ENCODE peak calls at places on chromosomes 12 and 14, in nine cellular contexts. P, O, I, U, N, S, G, J and X are unnamed samples.

GRCh38 chr14:32232481-32232880 is 29.4 kb upstream of the RNU6-8 start:
- DNase-seq in N (no peak), S (no peak), I (no peak), G (no peak), J (no peak), P (no peak), U (no peak), O (no peak), X (no peak)

GRCh38 chr12:123143753-123144461 is 7.0 kb downstream of the PITPNM2 start:
- DNase-seq in S (no peak), G (no peak), N (no peak), I (no peak), P (no peak), J (no peak), O (no peak), U (no peak), X (no peak)

GRCh38 chr12:29695026-29695425 is 88.7 kb downstream of the TMTC1 start:
- DNase-seq in J (no peak), N (no peak), O (no peak), I (peak), U (no peak), S (peak), P (peak), G (no peak), X (no peak)

GRCh38 chr12:19369691-19370148 is 69.6 kb upstream of the AEBP2 start:
- DNase-seq in I (peak), G (no peak), P (peak), J (peak), S (peak), O (peak), N (peak), U (peak), X (no peak)

GRCh38 chr12:109489955-109490565 is 12.6 kb downstream of the UBE3B start:
- DNase-seq in P (no peak), G (no peak), J (no peak), I (no peak), S (no peak), O (no peak), U (no peak), N (no peak), X (no peak)

GRCh38 chr12:105069936-105070702 is 14.1 kb downstream of the ALDH1L2 start:
- DNase-seq in U (no peak), N (no peak), I (no peak), S (no peak), O (no peak), P (no peak), G (no peak), J (no peak), X (no peak)

GRCh38 chr14:65817011-65817410 is 404.5 kb downstream of the FUT8 start:
- DNase-seq in G (no peak), O (no peak), U (no peak), I (peak), N (peak), P (no peak), S (no peak), J (no peak), X (no peak)

GRCh38 chr14:85387181-85387580 is 142.8 kb upstream of the FLRT2 start:
- DNase-seq in U (no peak), G (no peak), P (no peak), S (peak), J (peak), O (no peak), I (no peak), N (peak), X (no peak)

GRCh38 chr14:74457511-74457910 is 31.5 kb upstream of the SYNDIG1L start:
- DNase-seq in S (no peak), N (no peak), I (no peak), O (no peak), J (no peak), U (no peak), G (no peak), P (no peak), X (no peak)

GRCh38 chr14:29419736-29420135 is 507.9 kb downstream of the PRKD1 start:
- DNase-seq in I (no peak), G (no peak), U (no peak), S (no peak), J (no peak), O (no peak), P (no peak), N (no peak), X (no peak)

GRCh38 chr12:104457746-104458644 is 1.2 kb downstream of the CHST11 start:
- DNase-seq in U (no peak), I (no peak), S (no peak), O (no peak), P (no peak), N (peak), J (no peak), G (peak), X (peak)

GRCh38 chr12:108779998-108780688 is 48.8 kb upstream of the CORO1C start:
- DNase-seq in O (no peak), S (no peak), U (peak), G (no peak), N (no peak), I (no peak), P (no peak), J (no peak), X (no peak)

GRCh38 chr14:105937253-105938054 is 411.1 kb downstream of the TMEM121 start:
- DNase-seq in O (no peak), U (no peak), I (no peak), G (no peak), S (no peak), J (no peak), N (no peak), P (no peak), X (peak)

GRCh38 chr14:50978888-50979287 is 34.6 kb upstream of the PYGL start:
- DNase-seq in I (no peak), N (no peak), S (no peak), G (no peak), U (no peak), J (no peak), O (no peak), P (no peak), X (no peak)

GRCh38 chr12:64759035-64759894 is at the start of gene GNS:
- DNase-seq in O (peak), G (peak), I (peak), S (peak), U (peak), J (peak), N (peak), P (peak), X (peak)

GRCh38 chr14:38867561-38868150 is 235.4 kb downstream of the SEC23A start:
- DNase-seq in G (peak), J (peak), P (peak), N (peak), U (peak), I (peak), S (peak), O (peak), X (peak)

GRCh38 chr12:18646307-18646706 is 91.5 kb downstream of the PLCZ1 start:
- DNase-seq in P (no peak), N (no peak), U (no peak), S (no peak), J (no peak), I (no peak), G (no peak), O (no peak), X (no peak)

GRCh38 chr12:109739747-109740693 is 26.4 kb downstream of the FAM222A start:
- DNase-seq in I (no peak), P (no peak), U (no peak), G (peak), N (no peak), J (no peak), S (no peak), O (no peak), X (no peak)

GRCh38 chr14:32434880-32435279 is 105.8 kb downstream of the AKAP6 start:
- DNase-seq in N (no peak), G (no peak), U (no peak), P (no peak), I (no peak), S (no peak), J (no peak), O (no peak), X (no peak)

GRCh38 chr14:69876221-69876847 is 2.9 kb upstream of the SMOC1 start:
- DNase-seq in O (no peak), U (no peak), I (no peak), J (no peak), P (no peak), G (no peak), N (no peak), S (no peak), X (no peak)

GRCh38 chr14:32370720-32371119 is 41.6 kb downstream of the AKAP6 start:
- DNase-seq in O (peak), U (peak), P (peak), S (peak), J (peak), G (no peak), I (peak), N (peak), X (no peak)

GRCh38 chr12:16166563-16167470 is 110.7 kb downstream of the SLC15A5 start:
- DNase-seq in P (no peak), J (no peak), I (no peak), U (no peak), O (no peak), G (no peak), S (no peak), N (no peak), X (no peak)

GRCh38 chr14:37585971-37586759 is 8.9 kb downstream of the FOXA1 start:
- DNase-seq in J (no peak), P (no peak), I (no peak), U (no peak), G (no peak), N (peak), S (no peak), O (peak), X (no peak)

GRCh38 chr12:5073838-5074237 is 30.2 kb downstream of the KCNA5 start:
- DNase-seq in J (peak), I (peak), G (no peak), P (no peak), O (no peak), N (no peak), U (no peak), S (peak), X (no peak)

GRCh38 chr12:103586132-103586531 is 941 bp upstream of the STAB2 start:
- DNase-seq in O (no peak), S (no peak), G (no peak), P (no peak), N (no peak), J (peak), U (no peak), I (peak), X (no peak)

GRCh38 chr12:1551496-1551895 is 42.9 kb downstream of the FBXL14 start:
- DNase-seq in O (no peak), S (no peak), N (no peak), P (no peak), G (no peak), U (no peak), J (no peak), I (no peak), X (no peak)

GRCh38 chr12:102299731-102300130 is 102.1 kb upstream of the PMCH start:
- DNase-seq in S (no peak), G (no peak), P (no peak), J (no peak), I (no peak), N (no peak), O (no peak), U (peak), X (no peak)

GRCh38 chr12:102302553-102302952 is 104.9 kb upstream of the PMCH start:
- DNase-seq in U (no peak), O (no peak), N (peak), I (no peak), S (no peak), J (no peak), P (no peak), G (no peak), X (no peak)

GRCh38 chr12:102301547-102301946 is 103.9 kb upstream of the PMCH start:
- DNase-seq in O (no peak), N (no peak), G (no peak), I (no peak), S (no peak), J (no peak), P (no peak), U (no peak), X (no peak)

GRCh38 chr12:102298022-102298421 is 100.4 kb upstream of the PMCH start:
- DNase-seq in G (no peak), N (peak), U (peak), O (no peak), J (peak), S (no peak), I (peak), P (peak), X (no peak)

GRCh38 chr12:102300824-102301461 is 103.3 kb upstream of the PMCH start:
- DNase-seq in J (peak), I (peak), U (no peak), P (peak), G (no peak), O (peak), S (peak), N (peak), X (no peak)
- TF ChIP-seq CTCF in J (peak), I (peak), U (peak), P (peak), G (no peak), O (peak), S (peak), N (peak), X (peak)

GRCh38 chr14:103887557-103888115 is 40.3 kb upstream of the PPP1R13B start:
- DNase-seq in U (no peak), I (no peak), G (no peak), J (no peak), S (no peak), O (no peak), N (no peak), P (no peak), X (no peak)

GRCh38 chr14:103887170-103887501 is 39.8 kb upstream of the PPP1R13B start:
- DNase-seq in J (no peak), P (no peak), N (no peak), I (no peak), U (no peak), G (no peak), O (no peak), S (no peak), X (no peak)

GRCh38 chr14:103885509-103885932 is 38.1 kb upstream of the PPP1R13B start:
- DNase-seq in G (no peak), J (no peak), O (no peak), P (no peak), S (no peak), I (no peak), U (no peak), N (no peak), X (no peak)

GRCh38 chr14:103884854-103885253 is 37.5 kb upstream of the PPP1R13B start:
- DNase-seq in J (no peak), O (no peak), G (no peak), N (no peak), P (no peak), S (no peak), U (no peak), I (no peak), X (no peak)

GRCh38 chr14:103886304-103887169 is 39.2 kb upstream of the PPP1R13B start:
- DNase-seq in U (no peak), G (no peak), S (no peak), O (no peak), P (no peak), N (no peak), I (peak), J (peak), X (no peak)
- TF ChIP-seq CTCF in U (peak), G (no peak), S (no peak), O (peak), P (no peak), N (peak), I (peak), J (peak), X (peak)

GRCh38 chr14:99327050-99327449 is 55.1 kb upstream of the BCL11B start:
- DNase-seq in G (peak), S (no peak), J (no peak), N (no peak), U (no peak), I (no peak), P (no peak), O (no peak), X (peak)
- TF ChIP-seq CTCF in G (peak), S (no peak), J (no peak), N (peak), U (no peak), I (no peak), P (peak), O (no peak), X (no peak)

DNA sequence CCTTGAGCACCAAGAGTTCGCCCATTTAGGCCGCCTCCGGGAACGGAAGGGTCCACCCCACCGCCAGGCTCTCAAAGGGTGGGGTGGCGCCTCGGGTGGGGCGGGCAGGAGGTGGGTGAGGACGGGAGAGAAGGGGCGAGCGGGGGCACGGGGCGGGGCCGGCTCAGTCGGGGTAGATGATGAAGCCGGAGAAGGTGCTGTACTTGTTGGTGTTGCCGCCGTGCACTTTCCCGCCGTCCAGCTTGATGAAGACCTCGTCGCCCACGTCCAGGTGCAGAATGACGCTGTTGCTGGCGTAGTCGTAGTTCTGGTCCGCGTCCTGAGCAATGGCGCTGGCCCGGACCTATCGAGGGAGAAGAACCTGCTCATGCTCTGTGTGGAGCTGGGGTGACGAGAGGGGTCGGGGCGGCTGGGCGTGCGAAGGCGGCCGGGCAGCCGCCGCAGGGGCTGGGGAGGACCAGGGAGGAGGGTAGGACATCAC is 4.1 kb downstream of the C1QL4 start:
- DNase-seq in N (no peak), J (no peak), G (no peak), U (no peak), P (no peak), I (no peak), O (no peak), S (no peak), X (no peak)
- TF ChIP-seq CTCF in N (no peak), J (no peak), G (no peak), U (no peak), P (no peak), I (no peak), O (no peak), S (no peak), X (no peak)

DNA sequence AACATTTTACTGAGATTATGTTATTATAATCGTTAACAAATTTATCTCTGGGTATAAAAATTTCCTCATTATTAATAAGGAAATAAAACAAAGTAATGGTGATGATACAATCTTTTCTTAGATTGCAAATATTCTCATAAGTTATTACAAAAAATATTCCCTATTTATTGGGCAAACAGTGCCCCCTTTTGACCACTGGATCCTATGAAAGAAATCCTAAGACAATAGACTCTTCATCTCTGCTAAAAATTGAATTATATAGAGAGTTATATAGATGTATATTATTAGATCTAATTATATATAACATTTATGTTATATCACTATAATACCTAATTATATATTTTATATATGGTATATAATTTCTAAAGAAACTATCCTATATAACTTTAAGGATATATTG is 94.2 kb upstream of the FGD4 start:
- DNase-seq in U (no peak), J (peak), O (peak), I (peak), N (peak), S (no peak), G (no peak), P (no peak), X (no peak)
- TF ChIP-seq CTCF in U (no peak), J (peak), O (peak), I (peak), N (no peak), S (peak), G (peak), P (peak), X (no peak)

DNA sequence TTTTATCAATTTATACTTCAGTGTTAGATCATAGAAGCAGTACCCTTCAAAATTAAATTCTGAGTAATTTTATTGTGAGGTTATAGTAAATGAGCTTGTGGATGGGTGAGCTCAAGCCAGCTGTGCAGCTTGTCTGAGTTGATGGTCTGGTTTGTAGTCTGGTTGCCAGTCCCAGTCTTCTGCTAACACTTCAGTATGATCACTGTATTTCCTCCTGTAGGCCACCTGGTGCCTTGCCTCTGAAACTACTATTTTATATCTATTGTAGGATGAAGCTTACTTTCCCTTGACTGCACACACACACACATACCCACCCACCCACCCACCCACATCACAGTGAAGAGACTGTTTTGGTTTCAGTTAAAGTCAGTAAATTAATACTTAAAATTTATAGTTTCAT is 496.4 kb downstream of the PCNX1 start:
- DNase-seq in N (peak), P (no peak), I (peak), U (no peak), S (no peak), J (peak), G (no peak), O (peak), X (no peak)
- TF ChIP-seq CTCF in N (peak), P (no peak), I (no peak), U (peak), S (no peak), J (peak), G (peak), O (peak), X (peak)

GRCh38 chr12:121579190-121579791 is 1.5 kb downstream of the KDM2B start:
- DNase-seq in J (no peak), S (no peak), N (no peak), I (peak), G (peak), U (no peak), P (no peak), O (no peak), X (no peak)

GRCh38 chr12:121582583-121583333 is 1.9 kb upstream of the KDM2B start:
- DNase-seq in U (no peak), N (no peak), O (no peak), I (peak), P (no peak), J (no peak), S (no peak), G (no peak), X (no peak)

GRCh38 chr12:121580959-121581680 is at the start of gene KDM2B:
- DNase-seq in S (no peak), J (peak), U (no peak), N (no peak), O (peak), P (no peak), I (peak), G (no peak), X (no peak)

GRCh38 chr12:121579981-121580868 is 598 bp downstream of the KDM2B start:
- DNase-seq in U (no peak), J (peak), N (peak), O (peak), G (peak), S (peak), I (peak), P (no peak), X (peak)

GRCh38 chr12:121581681-121582439 is 1.0 kb upstream of the KDM2B start:
- DNase-seq in O (peak), P (no peak), I (peak), N (no peak), U (no peak), J (peak), S (peak), G (no peak), X (no peak)
- TF ChIP-seq CTCF in O (no peak), P (no peak), I (no peak), N (no peak), U (peak), J (no peak), S (no peak), G (no peak), X (no peak)

GRCh38 chr14:93106541-93107156 is 9.1 kb downstream of the ITPK1 start:
- DNase-seq in U (no peak), P (no peak), G (no peak), O (no peak), I (no peak), J (no peak), N (no peak), S (no peak), X (no peak)

GRCh38 chr14:93103392-93104080 is 12.2 kb downstream of the ITPK1 start:
- DNase-seq in O (no peak), J (peak), I (no peak), N (peak), S (no peak), G (peak), U (no peak), P (no peak), X (no peak)

GRCh38 chr14:93105362-93105761 is 10.4 kb downstream of the ITPK1 start:
- DNase-seq in O (peak), P (no peak), U (peak), I (peak), G (no peak), N (peak), J (peak), S (peak), X (no peak)

GRCh38 chr14:93107383-93107782 is 8.3 kb downstream of the ITPK1 start:
- DNase-seq in O (no peak), J (no peak), G (no peak), N (no peak), U (no peak), I (no peak), S (no peak), P (no peak), X (no peak)

GRCh38 chr14:93104961-93105360 is 10.8 kb downstream of the ITPK1 start:
- DNase-seq in I (no peak), O (no peak), P (no peak), J (no peak), S (no peak), N (peak), G (no peak), U (no peak), X (no peak)
- TF ChIP-seq CTCF in I (no peak), O (no peak), P (no peak), J (peak), S (no peak), N (peak), G (no peak), U (peak), X (no peak)